ENCODE peak calls at places on chromosomes 3 and 15, in four cellular contexts. N, D, T and O are unnamed samples.

GRCh38 chr15:64443016-64443415 is 17.4 kb upstream of the ZNF609 start:
- DNase-seq in T (no peak), D (no peak), N (no peak), O (no peak)

GRCh38 chr3:23743141-23743784 is 62.5 kb upstream of the UBE2E1 start:
- DNase-seq in D (no peak), T (peak; percentile 73), N (no peak), O (no peak)

GRCh38 chr3:70811880-70812279 is 499.4 kb upstream of the MDFIC2 start:
- DNase-seq in T (no peak), D (no peak), N (peak; percentile 29), O (no peak)

GRCh38 chr3:60650171-60650570 is 601.1 kb downstream of the FHIT start:
- DNase-seq in D (no peak), T (no peak), N (no peak), O (no peak)

GRCh38 chr3:13587442-13587841 is 38.5 kb downstream of the FBLN2 start:
- DNase-seq in N (no peak), D (no peak), T (no peak), O (no peak)

GRCh38 chr3:143820466-143821221 is 27.6 kb downstream of the SLC9A9 start:
- DNase-seq in T (no peak), N (no peak), D (no peak), O (no peak)

GRCh38 chr3:45950686-45951600 is 7.7 kb downstream of the CXCR6 start:
- DNase-seq in N (no peak), D (no peak), T (no peak), O (no peak)

GRCh38 chr3:148642214-148642613 is 55.5 kb upstream of the AGTR1 start:
- DNase-seq in D (no peak), N (no peak), T (no peak), O (no peak)

GRCh38 chr3:127573916-127574315 is 16.6 kb downstream of the TPRA1 start:
- DNase-seq in D (no peak), N (no peak), T (no peak), O (no peak)

GRCh38 chr3:151753846-151754245 is 20.1 kb downstream of the AADACL2 start:
- DNase-seq in T (no peak), N (no peak), D (no peak), O (no peak)

GRCh38 chr15:50463423-50464358 is 39.5 kb downstream of the USP8 start:
- DNase-seq in D (no peak), T (no peak), N (no peak), O (no peak)

GRCh38 chr3:55815262-55815661 is 328.2 kb upstream of the WNT5A start:
- DNase-seq in D (no peak), T (no peak), N (no peak), O (no peak)

GRCh38 chr3:151109401-151109800 is 23.9 kb downstream of the MED12L start:
- DNase-seq in N (no peak), T (peak; percentile 25), D (no peak), O (no peak)

GRCh38 chr15:31264534-31265089 is 62.0 kb upstream of the KLF13 start:
- DNase-seq in T (no peak), N (peak; percentile 4), D (peak; percentile 28), O (peak; percentile 11)

GRCh38 chr3:145637105-145637504 is 523.9 kb downstream of the PLOD2 start:
- DNase-seq in T (no peak), N (no peak), D (no peak), O (no peak)

GRCh38 chr15:48363474-48363873 is 32.2 kb downstream of the DUT start:
- DNase-seq in T (no peak), D (no peak), N (no peak), O (no peak)

GRCh38 chr3:196082471-196082971 is 631 bp upstream of the TFRC start:
- DNase-seq in D (peak; percentile 39), N (no peak), T (no peak), O (no peak)

GRCh38 chr3:152969557-152970300 is 134.8 kb downstream of the P2RY1 start:
- DNase-seq in D (no peak), N (no peak), T (no peak), O (no peak)

GRCh38 chr15:44711356-44712107 is at the start of gene B2M:
- DNase-seq in T (peak; percentile 96), N (peak; percentile 97), D (peak; percentile 98), O (peak; percentile 97)

GRCh38 chr15:44712108-44713005 is 1.0 kb downstream of the B2M start:
- DNase-seq in D (peak; percentile 92), N (peak; percentile 84), T (peak; percentile 62), O (peak; percentile 84)

GRCh38 chr15:44715142-44715796 is 4.0 kb downstream of the B2M start:
- DNase-seq in T (no peak), N (no peak), D (no peak), O (no peak)

GRCh38 chr15:44711089-44711355 is at the start of gene PATL2:
- DNase-seq in N (no peak), D (no peak), T (no peak), O (no peak)

GRCh38 chr15:44713006-44713966 is 2.0 kb downstream of the B2M start:
- DNase-seq in D (no peak), T (no peak), N (no peak), O (no peak)
- H3K4me3 ChIP-seq in D (peak overlapping the region; percentile 74), T (peak overlapping the region; percentile 83), N (peak overlapping the region; percentile 97), O (peak overlapping the region; percentile 92)

GRCh38 chr3:62142280-62142679 is 231.1 kb downstream of the FEZF2 start:
- DNase-seq in T (no peak), D (no peak), N (no peak), O (no peak)
- H3K27ac ChIP-seq in T (no peak overlapping the region), D (no peak overlapping the region), N (no peak overlapping the region), O (no peak overlapping the region)

DNA sequence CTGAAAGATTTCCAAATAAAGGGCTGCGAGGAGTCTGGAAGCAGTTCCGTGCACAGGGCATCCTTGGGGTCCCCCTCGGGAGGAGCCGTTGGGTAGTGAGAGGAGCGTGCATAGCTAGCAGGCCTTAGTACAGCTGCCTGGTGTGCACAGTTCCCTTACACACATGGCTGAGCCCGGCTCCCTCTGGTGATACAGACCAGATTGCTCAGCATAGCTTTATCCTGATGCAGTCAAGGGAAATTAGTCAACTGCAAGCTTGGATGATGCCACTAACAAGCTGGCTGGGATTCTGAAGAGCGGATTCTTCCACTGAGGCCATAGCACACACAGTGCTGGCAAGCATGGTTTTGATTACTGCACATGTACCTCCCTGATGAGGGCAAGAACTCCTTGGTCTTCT is 349.4 kb downstream of the LRTM1 start:
- DNase-seq in N (no peak), D (no peak), T (no peak), O (no peak)
- TF ChIP-seq CTCF in N (no peak), D (no peak), T (no peak), O (no peak)

DNA sequence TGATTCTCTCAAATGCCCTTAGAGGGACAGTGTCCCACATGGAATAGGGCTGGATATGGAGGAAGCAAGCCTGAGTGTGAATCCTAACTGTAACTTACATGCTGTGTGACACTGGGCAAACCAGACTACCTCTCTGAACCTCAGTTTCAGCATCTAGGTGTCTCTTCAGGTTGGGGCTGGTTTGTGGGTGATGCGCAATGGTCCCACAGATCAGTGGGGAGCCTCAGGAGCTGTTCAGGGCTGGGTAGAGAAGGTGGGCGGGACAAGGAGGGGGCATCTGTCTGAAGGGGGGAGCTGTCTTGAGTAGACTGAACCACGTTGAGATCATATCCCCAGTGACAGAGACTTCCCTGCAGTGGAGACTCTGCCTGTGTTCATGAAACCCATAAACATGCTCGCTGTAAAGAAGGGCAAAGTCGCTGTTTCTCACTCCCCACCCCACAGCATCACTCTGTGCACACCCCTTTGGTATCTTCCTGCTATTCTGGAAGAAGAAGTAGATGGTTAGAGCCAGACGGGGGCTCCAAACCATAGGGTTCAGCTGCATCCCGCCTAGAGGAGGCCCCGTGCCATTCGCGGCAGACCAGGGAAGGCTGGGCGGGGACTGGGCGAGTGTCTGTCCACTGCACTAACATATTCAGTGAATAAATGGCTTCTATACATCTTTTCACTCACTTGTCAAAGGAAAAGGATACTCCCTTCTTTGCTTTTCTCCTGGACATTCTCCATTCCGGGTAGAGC is 28.4 kb downstream of the SRPRB start:
- DNase-seq in N (no peak), D (peak; percentile 9), T (no peak), O (no peak)
- H3K4me3 ChIP-seq in N (no peak overlapping the region), D (no peak overlapping the region), T (no peak overlapping the region), O (no peak overlapping the region)